ENCODE peak calls at places on chromosomes 7 and 10, in six cellular contexts. K, H, I, V, A and Z are unnamed samples.

GRCh38 chr7:120550494-120551048 is 277.6 kb downstream of the KCND2 start:
- DNase-seq in K (no peak), H (no peak), I (no peak), V (peak), A (no peak), Z (no peak)

GRCh38 chr10:60942604-60943269 is 1.2 kb downstream of the RHOBTB1 start:
- DNase-seq in K (peak), H (peak), I (peak), V (peak), A (no peak), Z (peak)

GRCh38 chr10:35613597-35614226 is 8.6 kb downstream of the GJD4 start:
- DNase-seq in K (no peak), H (no peak), I (peak), V (peak), A (no peak), Z (no peak)

GRCh38 chr7:100789055-100789454 is 38.3 kb downstream of the EPHB4 start:
- DNase-seq in K (no peak), H (no peak), I (no peak), V (no peak), A (no peak), Z (no peak)

GRCh38 chr7:27575647-27576046 is 87.0 kb downstream of the HIBADH start:
- DNase-seq in K (no peak), H (no peak), I (no peak), V (no peak), A (no peak), Z (no peak)

GRCh38 chr10:101073631-101074030 is 11.8 kb downstream of the KAZALD1 start:
- DNase-seq in K (no peak), H (no peak), I (no peak), V (no peak), A (no peak), Z (no peak)

GRCh38 chr10:18650618-18651017 is 769 bp downstream of the NSUN6 start:
- DNase-seq in K (no peak), H (no peak), I (peak), V (no peak), A (no peak), Z (no peak)

GRCh38 chr7:1081336-1081735 is 6.6 kb upstream of the GPER1 start:
- DNase-seq in K (no peak), H (no peak), I (no peak), V (no peak), A (no peak), Z (no peak)

GRCh38 chr7:69845721-69846495 is 247.6 kb downstream of the AUTS2 start:
- DNase-seq in K (no peak), H (no peak), I (no peak), V (no peak), A (no peak), Z (no peak)

GRCh38 chr7:96084880-96085551 is 236.9 kb downstream of the SLC25A13 start:
- DNase-seq in K (no peak), H (no peak), I (peak), V (peak), A (no peak), Z (no peak)

GRCh38 chr10:101161494-101162299 is 30.6 kb downstream of the TLX1 start:
- DNase-seq in K (peak), H (peak), I (peak), V (peak), A (peak), Z (peak)

GRCh38 chr7:150631866-150632864 is at the start of gene GIMAP6:
- DNase-seq in K (no peak), H (no peak), I (no peak), V (no peak), A (no peak), Z (no peak)

GRCh38 chr10:62689712-62690111 is 114.8 kb upstream of the ADO start:
- DNase-seq in K (no peak), H (no peak), I (no peak), V (no peak), A (no peak), Z (no peak)

GRCh38 chr7:107236857-107237256 is 68.1 kb downstream of the HBP1 start:
- DNase-seq in K (no peak), H (no peak), I (no peak), V (no peak), A (no peak), Z (no peak)

GRCh38 chr10:78602201-78602917 is 466.4 kb upstream of the ZMIZ1 start:
- DNase-seq in K (no peak), H (no peak), I (no peak), V (no peak), A (no peak), Z (no peak)

GRCh38 chr7:1169409-1170368 is 9.7 kb upstream of the ZFAND2A start:
- DNase-seq in K (peak), H (peak), I (no peak), V (peak), A (peak), Z (peak)

GRCh38 chr10:1628757-1629156 is 108.6 kb downstream of the ADARB2 start:
- DNase-seq in K (no peak), H (no peak), I (no peak), V (no peak), A (no peak), Z (no peak)

GRCh38 chr7:131895541-131896173 is 339.2 kb upstream of the PODXL start:
- DNase-seq in K (no peak), H (no peak), I (peak), V (peak), A (no peak), Z (no peak)

GRCh38 chr7:36945612-36946400 is 221.5 kb upstream of the AOAH start:
- DNase-seq in K (no peak), H (no peak), I (peak), V (no peak), A (no peak), Z (no peak)

GRCh38 chr7:117297606-117298005 is 25.3 kb downstream of the WNT2 start:
- DNase-seq in K (no peak), H (no peak), I (no peak), V (no peak), A (no peak), Z (no peak)

GRCh38 chr7:55020481-55020871 is 1.7 kb downstream of the EGFR start:
- DNase-seq in K (no peak), H (no peak), I (peak), V (peak), A (no peak), Z (peak)

GRCh38 chr10:13347235-13348156 is 597 bp downstream of the SEPHS1 start:
- DNase-seq in K (peak), H (peak), I (peak), V (peak), A (peak), Z (peak)

GRCh38 chr7:130781346-130781745 is 47.3 kb upstream of the KLF14 start:
- DNase-seq in K (no peak), H (no peak), I (no peak), V (no peak), A (no peak), Z (no peak)

GRCh38 chr7:83410989-83411591 is 237.8 kb downstream of the SEMA3E start:
- DNase-seq in K (no peak), H (peak), I (peak), V (peak), A (no peak), Z (no peak)